ENCODE peak calls at places on chromosomes 3 and 15, in ten cellular contexts. Z is dorsolateral prefrontal cortex; W is CD8-positive, alpha-beta memory T cell; D is K562; F is SIG-M5; J is C1 segment of cervical spinal cord; G is cardiac muscle cell; S is kidney tubule cell; X is nephron progenitor cell; V is activated naive CD4-positive, alpha-beta T cell treated with anti-CD3 and anti-CD28 coated beads for 36 hours. T is an unnamed sample.

GRCh38 chr3:185864767-185865166 is 39.9 kb upstream of the IGF2BP2 start:
- DNase-seq in D (no peak), Z (no peak), S (no peak), V (no peak), J (no peak), G (peak; percentile 13), W (no peak), F (no peak), X (no peak), T (no peak)

GRCh38 chr3:133461291-133461690 is 61.4 kb downstream of the BFSP2 start:
- DNase-seq in G (no peak), X (no peak), V (no peak), W (no peak), J (no peak), Z (no peak), F (no peak), D (no peak), S (no peak), T (no peak)

GRCh38 chr3:181724432-181724740 is 12.7 kb downstream of the SOX2 start:
- DNase-seq in Z (no peak), F (no peak), G (no peak), S (no peak), X (no peak), D (no peak), V (no peak), J (no peak), W (no peak), T (no peak)

GRCh38 chr15:72342385-72342784 is 22.4 kb upstream of the CELF6 start:
- DNase-seq in G (peak; percentile 27), J (no peak), V (peak; percentile 51), F (no peak), S (peak; percentile 34), D (no peak), X (peak; percentile 32), W (peak; percentile 42), Z (no peak), T (no peak)

GRCh38 chr15:72182673-72183072 is 14.9 kb downstream of the GRAMD2A start:
- DNase-seq in V (no peak), X (no peak), G (peak; percentile 18), W (no peak), S (no peak), D (no peak), Z (no peak), F (no peak), J (no peak), T (no peak)

GRCh38 chr3:7508821-7509220 is 647.9 kb downstream of the GRM7 start:
- DNase-seq in J (no peak), V (no peak), W (no peak), X (no peak), S (peak; percentile 40), Z (no peak), F (no peak), D (no peak), G (peak; percentile 38), T (no peak)

GRCh38 chr3:155024006-155024638 is 56.0 kb upstream of the MME start:
- DNase-seq in X (no peak), G (peak; percentile 67), S (no peak), D (no peak), V (no peak), Z (no peak), W (no peak), F (no peak), J (no peak), T (no peak)

GRCh38 chr15:70264738-70265465 is 167.2 kb upstream of the TLE3 start:
- DNase-seq in X (no peak), G (no peak), Z (no peak), D (no peak), F (no peak), S (no peak), J (no peak), W (no peak), V (no peak), T (no peak)

GRCh38 chr3:188546835-188547670 is 393.1 kb downstream of the LPP start:
- DNase-seq in X (no peak), F (no peak), S (peak; percentile 37), V (no peak), D (no peak), J (no peak), G (peak; percentile 79), Z (no peak), W (no peak), T (no peak)

GRCh38 chr3:136544532-136544931 is 207.6 kb downstream of the STAG1 start:
- DNase-seq in V (no peak), D (no peak), X (no peak), W (no peak), G (peak; percentile 17), Z (no peak), J (no peak), F (no peak), S (no peak), T (no peak)

GRCh38 chr3:140341817-140342403 is 336.0 kb upstream of the TRIM42 start:
- DNase-seq in W (no peak), G (no peak), D (no peak), X (no peak), J (no peak), F (no peak), V (no peak), Z (no peak), S (no peak), T (no peak)

T was measured in occipital lobe.